ENCODE peak calls at places on chromosomes 12 and 14, in five cellular contexts. One of them, this sample, is unnamed.
A peak's percentile ranks its signal among the peaks of the same experiment; 100 is the strongest.

GRCh38 chr12:110658242-110658641 is 30.7 kb downstream of the HVCN1 start:
- DNase-seq in colonic mucosa: no peak
- DNase-seq in tibial artery: no peak
- DNase-seq in thyroid gland: no peak
- DNase-seq in bronchial epithelial cell: no peak
- DNase-seq in this sample: no peak

GRCh38 chr12:109927622-109928021 is 27.5 kb downstream of the TCHP start:
- DNase-seq in bronchial epithelial cell: peak; percentile 18
- DNase-seq in tibial artery: no peak
- DNase-seq in colonic mucosa: peak; percentile 40
- DNase-seq in thyroid gland: peak; percentile 33
- DNase-seq in this sample: no peak

GRCh38 chr12:6135071-6135470 is 10.6 kb upstream of the VWF start:
- DNase-seq in thyroid gland: no peak
- DNase-seq in tibial artery: no peak
- DNase-seq in colonic mucosa: no peak
- DNase-seq in bronchial epithelial cell: no peak
- DNase-seq in this sample: no peak

GRCh38 chr12:113403435-113404415 is at the start of gene SDS:
- DNase-seq in colonic mucosa: peak; percentile 28
- DNase-seq in tibial artery: peak; percentile 73
- DNase-seq in thyroid gland: peak; percentile 82
- DNase-seq in bronchial epithelial cell: no peak
- DNase-seq in this sample: no peak

GRCh38 chr12:74689071-74689655 is 151.5 kb downstream of the ATXN7L3B start:
- DNase-seq in bronchial epithelial cell: peak; percentile 61
- DNase-seq in tibial artery: no peak
- DNase-seq in thyroid gland: no peak
- DNase-seq in colonic mucosa: no peak
- DNase-seq in this sample: peak; percentile 32

GRCh38 chr12:120978296-120979219 is at the start of gene HNF1A:
- DNase-seq in bronchial epithelial cell: no peak
- DNase-seq in tibial artery: no peak
- DNase-seq in thyroid gland: no peak
- DNase-seq in colonic mucosa: peak; percentile 82
- DNase-seq in this sample: no peak

GRCh38 chr12:97131220-97131981 is 224.3 kb downstream of the NEDD1 start:
- DNase-seq in thyroid gland: peak; percentile 28
- DNase-seq in bronchial epithelial cell: peak; percentile 22
- DNase-seq in colonic mucosa: no peak
- DNase-seq in tibial artery: no peak
- DNase-seq in this sample: no peak

GRCh38 chr14:103056322-103057027 is 874 bp downstream of the CDC42BPB start:
- DNase-seq in thyroid gland: peak; percentile 60
- DNase-seq in tibial artery: peak; percentile 77
- DNase-seq in bronchial epithelial cell: peak; percentile 30
- DNase-seq in colonic mucosa: peak; percentile 79
- DNase-seq in this sample: no peak

GRCh38 chr14:102095871-102096568 is 9.2 kb upstream of the HSP90AA1 start:
- DNase-seq in tibial artery: no peak
- DNase-seq in bronchial epithelial cell: no peak
- DNase-seq in thyroid gland: no peak
- DNase-seq in colonic mucosa: no peak
- DNase-seq in this sample: no peak

GRCh38 chr12:92505373-92506340 is 197.1 kb upstream of the PLEKHG7 start:
- DNase-seq in bronchial epithelial cell: no peak
- DNase-seq in thyroid gland: peak; percentile 24
- DNase-seq in tibial artery: peak; percentile 82
- DNase-seq in colonic mucosa: peak; percentile 72
- DNase-seq in this sample: no peak

GRCh38 chr14:104307246-104307626 is 168.8 kb downstream of the KIF26A start:
- DNase-seq in colonic mucosa: no peak
- DNase-seq in thyroid gland: no peak
- DNase-seq in tibial artery: peak; percentile 59
- DNase-seq in bronchial epithelial cell: no peak
- DNase-seq in this sample: no peak

GRCh38 chr12:2924019-2924418 is 33.3 kb downstream of the TULP3 start:
- DNase-seq in tibial artery: peak; percentile 12
- DNase-seq in colonic mucosa: no peak
- DNase-seq in bronchial epithelial cell: peak; percentile 39
- DNase-seq in thyroid gland: no peak
- DNase-seq in this sample: no peak

GRCh38 chr12:4268549-4269181 is 4.9 kb upstream of the CCND2 start:
- DNase-seq in tibial artery: no peak
- DNase-seq in thyroid gland: peak; percentile 16
- DNase-seq in colonic mucosa: peak; percentile 41
- DNase-seq in bronchial epithelial cell: peak; percentile 12
- DNase-seq in this sample: no peak

GRCh38 chr12:82910246-82910893 is 223.7 kb downstream of the TMTC2 start:
- DNase-seq in thyroid gland: no peak
- DNase-seq in colonic mucosa: no peak
- DNase-seq in bronchial epithelial cell: no peak
- DNase-seq in tibial artery: no peak
- DNase-seq in this sample: no peak

GRCh38 chr12:123813349-123813748 is 51.2 kb downstream of the DNAH10 start:
- DNase-seq in thyroid gland: no peak
- DNase-seq in tibial artery: no peak
- DNase-seq in colonic mucosa: no peak
- DNase-seq in bronchial epithelial cell: peak; percentile 4
- DNase-seq in this sample: no peak

GRCh38 chr12:47885012-47885501 is 19.7 kb downstream of the VDR start:
- DNase-seq in tibial artery: peak; percentile 51
- DNase-seq in bronchial epithelial cell: no peak
- DNase-seq in thyroid gland: no peak
- DNase-seq in colonic mucosa: peak; percentile 18
- DNase-seq in this sample: no peak

GRCh38 chr12:45290218-45290609 is 74.3 kb downstream of the ANO6 start:
- DNase-seq in thyroid gland: no peak
- DNase-seq in colonic mucosa: no peak
- DNase-seq in tibial artery: no peak
- DNase-seq in bronchial epithelial cell: peak; percentile 81
- DNase-seq in this sample: no peak

GRCh38 chr12:13857750-13858149 is 123.7 kb downstream of the GRIN2B start:
- DNase-seq in thyroid gland: no peak
- DNase-seq in colonic mucosa: no peak
- DNase-seq in bronchial epithelial cell: no peak
- DNase-seq in tibial artery: no peak
- DNase-seq in this sample: no peak

GRCh38 chr14:23513005-23513412 is 38.6 kb downstream of the ZFHX2 start:
- DNase-seq in tibial artery: no peak
- DNase-seq in thyroid gland: no peak
- DNase-seq in colonic mucosa: no peak
- DNase-seq in bronchial epithelial cell: no peak
- DNase-seq in this sample: no peak

GRCh38 chr14:62739647-62740046 is 305.6 kb downstream of the KCNH5 start:
- DNase-seq in tibial artery: no peak
- DNase-seq in colonic mucosa: no peak
- DNase-seq in thyroid gland: no peak
- DNase-seq in bronchial epithelial cell: no peak
- DNase-seq in this sample: peak; percentile 4

GRCh38 chr12:42145197-42145549 is 499 bp upstream of the GXYLT1 start:
- DNase-seq in colonic mucosa: peak; percentile 20
- DNase-seq in thyroid gland: no peak
- DNase-seq in tibial artery: no peak
- DNase-seq in bronchial epithelial cell: no peak
- DNase-seq in this sample: no peak

GRCh38 chr12:98838282-98838681 is 193.2 kb downstream of the APAF1 start:
- DNase-seq in tibial artery: no peak
- DNase-seq in thyroid gland: no peak
- DNase-seq in colonic mucosa: no peak
- DNase-seq in bronchial epithelial cell: no peak
- DNase-seq in this sample: no peak

GRCh38 chr12:89525002-89525823 is 617 bp upstream of the GALNT4 start:
- DNase-seq in bronchial epithelial cell: peak; percentile 32
- DNase-seq in colonic mucosa: peak; percentile 77
- DNase-seq in tibial artery: peak; percentile 69
- DNase-seq in thyroid gland: peak; percentile 49
- DNase-seq in this sample: no peak
- TF ChIP-seq CTCF in bronchial epithelial cell: no peak
- TF ChIP-seq CTCF in colonic mucosa: no peak
- TF ChIP-seq CTCF in tibial artery: no peak
- TF ChIP-seq CTCF in thyroid gland: no peak
- TF ChIP-seq CTCF in this sample: no peak

GRCh38 chr14:100317897-100318808 is 5.0 kb upstream of the SLC25A47 start:
- DNase-seq in bronchial epithelial cell: no peak
- DNase-seq in colonic mucosa: peak; percentile 72
- DNase-seq in thyroid gland: peak; percentile 76
- DNase-seq in tibial artery: peak; percentile 84
- DNase-seq in this sample: no peak
- H3K4me3 ChIP-seq in bronchial epithelial cell: no peak overlapping the region
- H3K4me3 ChIP-seq in colonic mucosa: peak overlapping the region; percentile 22
- H3K4me3 ChIP-seq in thyroid gland: no peak overlapping the region
- H3K4me3 ChIP-seq in tibial artery: peak overlapping the region; percentile 48
- H3K4me3 ChIP-seq in this sample: no peak overlapping the region

GRCh38 chr14:88929656-88930436 is 105.4 kb downstream of the TTC8 start:
- DNase-seq in bronchial epithelial cell: no peak
- DNase-seq in colonic mucosa: no peak
- DNase-seq in tibial artery: no peak
- DNase-seq in thyroid gland: no peak
- DNase-seq in this sample: no peak
- TF ChIP-seq CTCF in bronchial epithelial cell: peak; percentile 8
- TF ChIP-seq CTCF in colonic mucosa: no peak
- TF ChIP-seq CTCF in tibial artery: no peak
- TF ChIP-seq CTCF in thyroid gland: no peak
- TF ChIP-seq CTCF in this sample: no peak

GRCh38 chr14:70663707-70664179 is 22.0 kb downstream of the TTC9 start:
- DNase-seq in thyroid gland: no peak
- DNase-seq in tibial artery: no peak
- DNase-seq in bronchial epithelial cell: no peak
- DNase-seq in colonic mucosa: no peak
- DNase-seq in this sample: no peak

GRCh38 chr14:70664698-70665447 is 23.2 kb downstream of the TTC9 start:
- DNase-seq in bronchial epithelial cell: no peak
- DNase-seq in thyroid gland: peak; percentile 57
- DNase-seq in tibial artery: no peak
- DNase-seq in colonic mucosa: no peak
- DNase-seq in this sample: peak; percentile 60

GRCh38 chr14:70662816-70663215 is 21.1 kb downstream of the TTC9 start:
- DNase-seq in tibial artery: no peak
- DNase-seq in thyroid gland: no peak
- DNase-seq in bronchial epithelial cell: no peak
- DNase-seq in colonic mucosa: no peak
- DNase-seq in this sample: no peak

GRCh38 chr14:70666364-70666691 is 24.6 kb downstream of the TTC9 start:
- DNase-seq in colonic mucosa: no peak
- DNase-seq in thyroid gland: no peak
- DNase-seq in bronchial epithelial cell: no peak
- DNase-seq in tibial artery: no peak
- DNase-seq in this sample: no peak

GRCh38 chr14:70665448-70666363 is 24.0 kb downstream of the TTC9 start:
- DNase-seq in tibial artery: no peak
- DNase-seq in bronchial epithelial cell: peak; percentile 87
- DNase-seq in colonic mucosa: peak; percentile 81
- DNase-seq in thyroid gland: peak; percentile 96
- DNase-seq in this sample: peak; percentile 94
- H3K4me3 ChIP-seq in tibial artery: no peak overlapping the region
- H3K4me3 ChIP-seq in bronchial epithelial cell: no peak overlapping the region
- H3K4me3 ChIP-seq in colonic mucosa: no peak overlapping the region
- H3K4me3 ChIP-seq in thyroid gland: no peak overlapping the region
- H3K4me3 ChIP-seq in this sample: peak overlapping the region; percentile 6

GRCh38 chr12:104790296-104791125 is 167.6 kb downstream of the SLC41A2 start:
- DNase-seq in bronchial epithelial cell: no peak
- DNase-seq in colonic mucosa: peak; percentile 38
- DNase-seq in tibial artery: peak; percentile 61
- DNase-seq in thyroid gland: peak; percentile 62
- DNase-seq in this sample: no peak
- TF ChIP-seq CTCF in bronchial epithelial cell: peak; percentile 79
- TF ChIP-seq CTCF in colonic mucosa: peak; percentile 65
- TF ChIP-seq CTCF in tibial artery: peak; percentile 73
- TF ChIP-seq CTCF in thyroid gland: peak; percentile 59
- TF ChIP-seq CTCF in this sample: peak; percentile 53

GRCh38 chr12:126915309-126915708 is 1351.7 kb upstream of the TMEM132C start:
- DNase-seq in thyroid gland: no peak
- DNase-seq in bronchial epithelial cell: no peak
- DNase-seq in colonic mucosa: no peak
- DNase-seq in tibial artery: no peak
- DNase-seq in this sample: no peak
- H3K4me3 ChIP-seq in thyroid gland: no peak overlapping the region
- H3K4me3 ChIP-seq in bronchial epithelial cell: no peak overlapping the region
- H3K4me3 ChIP-seq in colonic mucosa: no peak overlapping the region
- H3K4me3 ChIP-seq in tibial artery: no peak overlapping the region
- H3K4me3 ChIP-seq in this sample: no peak overlapping the region